ENCODE peak calls at places on chromosome 11, in nine cellular contexts. Y is suprapubic skin, O is A549, J is HepG2, W is stomach, M is tibial nerve, V is transverse colon, D is esophagus muscularis mucosa, N is GM12878. F is an unnamed sample.

GRCh38 chr11:79374707-79375106 is 66.1 kb downstream of the TENM4 start:
- DNase-seq in D (no peak), N (no peak), O (no peak), J (no peak), V (no peak), W (no peak), Y (no peak), M (no peak), F (no peak)

GRCh38 chr11:69310934-69311766 is 17.2 kb downstream of the MYEOV start:
- DNase-seq in V (no peak), Y (no peak), O (no peak), D (no peak), N (peak), J (no peak), W (no peak), M (no peak), F (peak)

GRCh38 chr11:86192858-86193257 is 51.7 kb upstream of the EED start:
- DNase-seq in N (no peak), O (no peak), D (no peak), V (no peak), W (no peak), M (no peak), J (no peak), Y (no peak), F (no peak)

GRCh38 chr11:118401880-118402590 is 629 bp downstream of the ATP5MG start:
- DNase-seq in Y (no peak), O (peak), M (no peak), J (peak), W (no peak), D (no peak), N (no peak), V (no peak), F (no peak)

GRCh38 chr11:83061883-83062282 is 9.8 kb downstream of the RAB30 start:
- DNase-seq in M (no peak), V (no peak), Y (no peak), N (peak), O (no peak), W (no peak), J (no peak), D (no peak), F (no peak)

GRCh38 chr11:112590778-112591177 is 330.1 kb upstream of the PLET1 start:
- DNase-seq in M (no peak), W (no peak), O (no peak), D (peak), N (no peak), Y (no peak), V (no peak), J (no peak), F (no peak)

GRCh38 chr11:74021998-74022397 is 13.1 kb upstream of the UCP3 start:
- DNase-seq in N (no peak), J (no peak), D (no peak), W (no peak), O (no peak), V (no peak), Y (no peak), M (no peak), F (no peak)

GRCh38 chr11:116233581-116233980 is 539.2 kb downstream of the BUD13 start:
- DNase-seq in M (no peak), O (no peak), Y (no peak), N (no peak), D (no peak), J (no peak), V (no peak), W (no peak), F (no peak)

GRCh38 chr11:11841121-11841604 is 609 bp upstream of the USP47 start:
- DNase-seq in W (peak), V (peak), J (peak), N (no peak), Y (no peak), M (no peak), O (peak), D (no peak), F (peak)

GRCh38 chr11:75558939-75559843 is 2.9 kb upstream of the SERPINH1 start:
- DNase-seq in N (no peak), W (no peak), V (no peak), J (no peak), D (no peak), Y (no peak), M (no peak), O (no peak), F (peak)

GRCh38 chr11:74783241-74783871 is 34.7 kb downstream of the RNF169 start:
- DNase-seq in O (peak), V (no peak), J (no peak), D (no peak), M (no peak), Y (no peak), N (peak), W (no peak), F (no peak)

GRCh38 chr11:11146830-11147229 is 206.2 kb downstream of the CSNK2A3 start:
- DNase-seq in O (no peak), V (no peak), Y (no peak), N (no peak), W (no peak), D (no peak), M (no peak), J (no peak), F (no peak)

GRCh38 chr11:95335989-95336388 is 105.0 kb upstream of the SESN3 start:
- DNase-seq in J (no peak), Y (no peak), W (no peak), D (peak), V (no peak), O (no peak), M (no peak), N (no peak), F (no peak)

GRCh38 chr11:48001438-48002021 is 21.2 kb downstream of the PTPRJ start:
- DNase-seq in D (no peak), V (peak), N (no peak), W (peak), M (no peak), J (no peak), O (peak), Y (no peak), F (no peak)

GRCh38 chr11:118533769-118534729 is 3.1 kb downstream of the TMEM25 start:
- DNase-seq in Y (no peak), M (no peak), V (peak), N (no peak), O (no peak), W (no peak), D (no peak), J (peak), F (no peak)

GRCh38 chr11:78140392-78141077 is 1.1 kb upstream of the ALG8 start:
- DNase-seq in M (no peak), Y (no peak), N (no peak), W (no peak), O (no peak), J (no peak), V (no peak), D (no peak), F (no peak)

GRCh38 chr11:3808846-3809623 is 675 bp downstream of the PGAP2 start:
- DNase-seq in D (no peak), Y (no peak), V (peak), N (peak), O (peak), J (peak), W (peak), M (no peak), F (no peak)

GRCh38 chr11:117822031-117822521 is 2.5 kb downstream of the FXYD2 start:
- DNase-seq in M (no peak), V (peak), W (peak), J (no peak), Y (no peak), D (no peak), O (no peak), N (no peak), F (no peak)

GRCh38 chr11:33893711-33894401 is 2.0 kb upstream of the LMO2 start:
- DNase-seq in N (peak), D (no peak), J (no peak), O (no peak), V (no peak), W (no peak), Y (no peak), M (no peak), F (no peak)

GRCh38 chr11:116194156-116194904 is 578.5 kb downstream of the BUD13 start:
- DNase-seq in V (no peak), D (no peak), Y (no peak), N (no peak), W (no peak), O (no peak), M (no peak), J (no peak), F (no peak)

GRCh38 chr11:69123593-69124545 is 31.9 kb upstream of the SMIM38 start:
- DNase-seq in N (no peak), O (peak), W (no peak), D (no peak), M (no peak), Y (no peak), J (no peak), V (no peak), F (peak)

GRCh38 chr11:8768625-8769333 is 86.2 kb downstream of the RPL27A start:
- DNase-seq in J (peak), D (no peak), W (peak), M (no peak), Y (no peak), O (peak), N (no peak), V (no peak), F (no peak)

GRCh38 chr11:76835928-76836612 is 24.6 kb upstream of the ACER3 start:
- DNase-seq in Y (no peak), M (no peak), W (peak), N (no peak), O (peak), J (no peak), V (peak), D (no peak), F (no peak)

GRCh38 chr11:68749061-68749491 is 2.2 kb downstream of the TESMIN start:
- DNase-seq in Y (no peak), J (no peak), W (no peak), D (no peak), V (no peak), O (no peak), N (no peak), M (no peak), F (no peak)

GRCh38 chr11:10160350-10160749 is 133.7 kb downstream of the SBF2 start:
- DNase-seq in M (no peak), N (no peak), V (no peak), W (no peak), J (no peak), D (no peak), O (no peak), Y (no peak), F (no peak)

GRCh38 chr11:68546555-68546954 is 86.0 kb downstream of the PPP6R3 start:
- DNase-seq in J (peak), O (peak), V (no peak), Y (no peak), W (no peak), D (no peak), M (no peak), N (no peak), F (no peak)

GRCh38 chr11:131932584-131933360 is 562.4 kb downstream of the NTM start:
- DNase-seq in J (no peak), V (no peak), O (no peak), M (no peak), Y (no peak), N (no peak), W (no peak), D (no peak), F (no peak)

GRCh38 chr11:1916986-1917522 is 2.4 kb upstream of the TNNT3 start:
- DNase-seq in Y (no peak), O (no peak), N (no peak), W (no peak), J (no peak), M (peak), D (no peak), V (no peak), F (no peak)

GRCh38 chr11:87061766-87062165 is 24.0 kb downstream of the TMEM135 start:
- DNase-seq in J (no peak), W (no peak), M (no peak), N (no peak), O (no peak), V (no peak), D (no peak), Y (no peak), F (no peak)

GRCh38 chr11:110525883-110526282 is 96.1 kb downstream of the FDX1 start:
- DNase-seq in V (no peak), D (peak), Y (no peak), W (no peak), J (no peak), O (no peak), M (peak), N (peak), F (no peak)

GRCh38 chr11:108851781-108852180 is 186.9 kb downstream of the DDX10 start:
- DNase-seq in Y (no peak), D (no peak), W (no peak), V (no peak), N (no peak), J (no peak), M (no peak), O (no peak), F (no peak)

GRCh38 chr11:37712246-37712645 is 1114.2 kb upstream of the RAG2 start:
- DNase-seq in M (no peak), Y (no peak), D (no peak), N (no peak), V (no peak), O (no peak), J (no peak), W (no peak), F (no peak)
- TF ChIP-seq POLR2A in M (no peak), Y (no peak), D (no peak), N (no peak), V (no peak), O (no peak), J (no peak), W (no peak), F (no peak)

GRCh38 chr11:99117603-99118002 is 96.9 kb downstream of the CNTN5 start:
- DNase-seq in Y (no peak), W (no peak), D (no peak), N (no peak), M (no peak), J (no peak), V (no peak), O (peak), F (no peak)
- TF ChIP-seq EP300 in Y (no peak), W (no peak), D (no peak), N (no peak), M (no peak), J (no peak), V (no peak), O (no peak), F (no peak)

DNA sequence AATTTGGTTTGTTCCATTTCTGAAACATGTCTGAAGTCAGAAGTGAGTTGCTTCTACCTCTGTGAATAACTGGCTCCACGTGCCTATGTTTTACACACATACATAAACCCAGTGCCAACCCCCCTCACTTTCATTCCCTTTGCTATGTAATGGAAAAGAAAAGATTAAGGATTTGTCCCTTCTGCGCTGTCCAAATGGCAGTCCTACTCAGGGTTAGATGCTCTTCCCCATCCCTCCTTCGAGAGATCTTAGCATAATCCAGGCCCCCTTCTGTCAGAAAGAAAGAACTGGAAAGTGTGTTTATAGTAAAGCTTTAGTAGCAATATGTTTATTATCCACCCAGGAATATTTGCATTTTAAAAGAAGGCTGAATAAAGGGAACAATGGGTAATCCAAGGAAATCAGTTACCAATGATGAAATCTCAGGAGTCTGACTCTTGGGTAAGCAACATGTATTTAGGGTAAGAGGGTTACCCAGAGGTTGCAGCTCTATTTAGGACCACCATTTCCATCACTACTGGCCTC is 3.1 kb upstream of the LAYN start:
- DNase-seq in M (no peak), Y (no peak), J (no peak), W (no peak), D (no peak), V (no peak), N (no peak), O (no peak), F (no peak)
- H3K27ac ChIP-seq in M (no peak), Y (no peak), J (no peak), W (no peak), D (no peak), V (no peak), N (no peak), O (no peak), F (no peak)

DNA sequence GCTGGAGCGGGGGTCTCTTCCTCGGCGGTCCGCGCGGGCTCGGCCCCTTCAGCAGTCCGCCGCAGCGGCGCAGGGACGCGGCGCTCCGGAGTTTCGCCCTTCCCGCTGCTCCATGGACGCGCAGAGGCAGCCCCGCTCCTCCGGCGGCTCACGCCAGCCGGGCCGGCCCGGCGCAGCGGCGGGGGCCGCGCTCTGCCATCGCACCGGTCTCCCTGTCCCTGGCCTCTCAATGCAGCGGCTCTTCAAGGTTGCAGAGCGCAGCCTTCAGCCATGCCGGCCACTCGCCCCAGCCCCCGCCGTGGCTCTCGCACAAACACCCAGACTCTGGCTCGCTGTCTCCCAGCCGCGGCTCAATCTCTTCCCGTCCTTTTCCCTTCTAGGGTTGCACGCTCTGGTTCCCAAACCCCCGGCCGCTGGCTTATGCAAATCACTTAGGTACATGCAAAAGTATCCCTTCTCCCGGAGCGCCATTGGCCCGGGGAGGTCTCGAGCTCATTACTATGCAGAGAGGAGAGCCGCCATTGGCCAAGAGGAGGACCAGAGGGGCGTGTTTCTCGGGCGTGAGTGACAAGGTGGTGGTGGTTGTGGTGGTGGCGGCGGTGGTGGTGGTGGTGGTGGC is at the start of gene LGR4:
- DNase-seq in M (peak), O (peak), Y (peak), V (peak), D (peak), W (peak), N (no peak), J (peak), F (peak)
- TF ChIP-seq POLR2A in M (peak), O (peak), Y (no peak), V (peak), D (peak), W (peak), N (no peak), J (peak), F (peak)

DNA sequence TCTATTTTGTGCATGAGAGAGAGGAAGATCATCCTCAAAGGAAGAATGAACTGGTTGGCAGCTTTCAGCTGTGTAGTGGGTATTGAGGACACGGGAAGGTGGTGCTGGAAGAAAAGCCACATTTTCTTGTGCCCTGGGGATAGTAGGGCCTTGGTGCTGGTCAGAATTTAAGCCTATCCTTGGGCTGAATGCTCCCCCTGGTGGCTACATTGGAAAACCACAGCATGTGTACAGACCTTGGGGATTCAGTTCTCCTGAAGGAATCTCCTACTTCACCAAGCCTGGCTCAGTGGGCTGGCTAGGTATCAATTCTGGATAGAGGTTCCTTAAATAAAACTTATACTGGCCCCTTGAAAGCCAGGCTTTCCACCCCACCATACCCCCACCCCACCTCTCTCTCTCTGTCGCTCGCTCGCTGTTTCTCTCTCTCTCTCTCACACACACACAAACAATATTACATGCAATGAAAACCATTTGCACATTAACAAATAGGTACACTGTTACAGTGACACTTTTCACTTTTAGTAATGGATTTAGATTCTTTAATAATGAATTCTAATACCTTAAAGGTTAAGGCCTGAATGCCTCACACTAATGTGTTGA is 2.8 kb upstream of the OR51M1 start:
- DNase-seq in N (no peak), O (peak), W (peak), D (no peak), Y (no peak), V (peak), M (no peak), J (peak), F (no peak)
- TF ChIP-seq EP300 in N (no peak), O (no peak), W (no peak), D (no peak), Y (no peak), V (no peak), M (no peak), J (no peak), F (no peak)

DNA sequence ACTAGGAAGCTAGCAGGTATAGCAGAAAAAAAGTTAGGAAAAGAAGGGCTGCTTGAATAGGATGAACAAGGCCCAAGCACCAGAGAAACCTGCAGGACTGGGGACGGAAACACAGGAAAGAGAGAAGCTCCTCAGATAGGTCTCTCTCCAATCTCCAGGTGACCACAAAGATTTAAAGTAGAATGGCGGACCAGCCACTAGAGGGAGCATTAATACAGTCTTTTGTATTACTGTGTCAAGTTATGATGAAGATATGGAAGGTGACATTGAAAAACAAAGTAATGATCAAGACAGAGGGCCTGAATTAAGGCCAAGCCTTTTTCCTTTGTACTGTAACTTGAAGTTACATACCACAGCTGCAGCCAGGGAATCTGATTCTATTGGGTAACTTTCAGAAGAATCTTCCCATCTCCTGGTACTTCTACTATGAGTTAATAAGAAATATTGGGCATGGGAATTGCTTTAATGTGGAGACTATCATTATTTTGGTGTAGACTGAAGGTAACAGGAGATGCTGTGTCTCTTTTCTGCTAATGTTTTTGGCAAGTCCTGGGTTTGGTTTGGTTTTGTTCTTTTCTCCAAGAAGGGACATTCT is 33.8 kb downstream of the OR2AG2 start:
- DNase-seq in Y (no peak), M (no peak), O (peak), N (no peak), V (peak), J (peak), D (no peak), W (peak), F (no peak)
- H3K27ac ChIP-seq in Y (no peak), M (no peak), O (no peak), N (no peak), V (no peak), J (no peak), D (no peak), W (no peak), F (no peak)

GRCh38 chr11:497565-498296 is 9.3 kb downstream of the RNH1 start:
- DNase-seq in M (no peak), N (no peak), Y (no peak), V (no peak), O (no peak), W (no peak), D (no peak), J (no peak), F (no peak)
- TF ChIP-seq POLR2A in M (no peak), N (peak), Y (no peak), V (no peak), O (no peak), W (no peak), D (no peak), J (no peak), F (no peak)

GRCh38 chr11:65425105-65425970 is 2.7 kb downstream of the NEAT1 start:
- DNase-seq in J (no peak), N (no peak), Y (peak), D (no peak), W (peak), V (peak), O (peak), M (no peak), F (peak)
- TF ChIP-seq EP300 in J (no peak), N (no peak), Y (no peak), D (no peak), W (no peak), V (no peak), O (no peak), M (no peak), F (no peak)

DNA sequence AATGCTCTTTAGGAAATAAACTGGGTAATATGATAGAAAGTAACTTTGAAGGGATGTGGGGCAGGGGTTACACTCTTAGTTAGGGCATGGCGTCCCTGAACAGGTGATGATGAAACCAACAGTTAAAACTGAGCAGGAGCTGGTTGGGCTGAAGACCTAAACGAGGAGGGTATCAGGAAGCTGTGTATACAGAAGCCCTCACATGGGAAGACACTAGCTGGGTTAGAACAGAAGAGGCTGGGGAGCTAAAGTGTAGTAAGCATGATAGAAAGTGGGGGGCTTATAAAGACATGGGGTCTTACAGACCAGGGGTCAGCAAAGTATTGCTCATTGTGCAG is 5.2 kb upstream of the CRTAM start:
- DNase-seq in V (no peak), W (no peak), O (no peak), D (no peak), M (no peak), Y (no peak), N (no peak), J (no peak), F (no peak)
- H3K27ac ChIP-seq in V (no peak), W (no peak), O (no peak), D (no peak), M (no peak), Y (no peak), N (no peak), J (no peak), F (no peak)